ENCODE peak calls at places on chromosomes 7 and 10, in five cellular contexts. Z, T, I, U and K are unnamed samples.

GRCh38 chr7:89238156-89238555 is 442.6 kb upstream of the TEX47 start:
- DNase-seq in Z (no peak), U (no peak), I (peak), T (no peak), K (peak)

GRCh38 chr10:49408437-49409306 is 12.8 kb upstream of the DRGX start:
- DNase-seq in U (no peak), T (peak), Z (no peak), I (peak), K (no peak)

GRCh38 chr7:22420973-22421635 is 64.2 kb upstream of the RAPGEF5 start:
- DNase-seq in T (no peak), Z (no peak), U (no peak), I (no peak), K (no peak)

GRCh38 chr7:10648289-10648688 is 325.4 kb upstream of the PHF14 start:
- DNase-seq in T (no peak), U (no peak), I (no peak), Z (no peak), K (no peak)

GRCh38 chr7:24877790-24878311 is 102.1 kb downstream of the OSBPL3 start:
- DNase-seq in T (peak), U (no peak), Z (no peak), I (peak), K (peak)

GRCh38 chr7:116809636-116810266 is 52.6 kb upstream of the CAPZA2 start:
- DNase-seq in U (peak), I (peak), T (peak), Z (peak), K (peak)

GRCh38 chr7:114711244-114711643 is 210.7 kb upstream of the MDFIC start:
- DNase-seq in I (no peak), T (no peak), Z (no peak), U (no peak), K (peak)

GRCh38 chr7:144391823-144392255 is 11.7 kb downstream of the NOBOX start:
- DNase-seq in I (peak), Z (peak), T (peak), U (peak), K (peak)

GRCh38 chr7:29987821-29988317 is 1.7 kb downstream of the SCRN1 start:
- DNase-seq in T (peak), U (peak), I (peak), Z (peak), K (peak)

GRCh38 chr7:126755381-126755780 is 497.4 kb downstream of the GRM8 start:
- DNase-seq in Z (no peak), I (no peak), T (no peak), U (no peak), K (no peak)

GRCh38 chr7:988426-988911 is 5.5 kb downstream of the CYP2W1 start:
- DNase-seq in I (no peak), Z (no peak), U (peak), T (peak), K (peak)

GRCh38 chr7:31663072-31663471 is 23.9 kb upstream of the PPP1R17 start:
- DNase-seq in U (no peak), I (no peak), T (no peak), Z (peak), K (no peak)

GRCh38 chr10:65394898-65395297 is 1530.9 kb upstream of the LRRTM3 start:
- DNase-seq in I (no peak), U (no peak), T (peak), Z (no peak), K (peak)

GRCh38 chr7:135653285-135654080 is 8.8 kb upstream of the STMP1 start:
- DNase-seq in Z (no peak), T (no peak), U (no peak), I (no peak), K (no peak)

GRCh38 chr7:94612253-94612652 is 43.7 kb downstream of the SGCE start:
- DNase-seq in I (no peak), U (no peak), Z (no peak), T (no peak), K (no peak)

GRCh38 chr7:81851413-81851812 is 81.6 kb upstream of the HGF start:
- DNase-seq in T (no peak), Z (no peak), U (no peak), I (no peak), K (no peak)

GRCh38 chr7:81839708-81840359 is 70.0 kb upstream of the HGF start:
- DNase-seq in U (no peak), Z (no peak), T (no peak), I (no peak), K (no peak)

GRCh38 chr7:81842361-81842760 is 72.5 kb upstream of the HGF start:
- DNase-seq in I (no peak), Z (peak), U (peak), T (no peak), K (no peak)

GRCh38 chr7:81846398-81846797 is 76.6 kb upstream of the HGF start:
- DNase-seq in T (peak), U (peak), Z (no peak), I (peak), K (peak)

DNA sequence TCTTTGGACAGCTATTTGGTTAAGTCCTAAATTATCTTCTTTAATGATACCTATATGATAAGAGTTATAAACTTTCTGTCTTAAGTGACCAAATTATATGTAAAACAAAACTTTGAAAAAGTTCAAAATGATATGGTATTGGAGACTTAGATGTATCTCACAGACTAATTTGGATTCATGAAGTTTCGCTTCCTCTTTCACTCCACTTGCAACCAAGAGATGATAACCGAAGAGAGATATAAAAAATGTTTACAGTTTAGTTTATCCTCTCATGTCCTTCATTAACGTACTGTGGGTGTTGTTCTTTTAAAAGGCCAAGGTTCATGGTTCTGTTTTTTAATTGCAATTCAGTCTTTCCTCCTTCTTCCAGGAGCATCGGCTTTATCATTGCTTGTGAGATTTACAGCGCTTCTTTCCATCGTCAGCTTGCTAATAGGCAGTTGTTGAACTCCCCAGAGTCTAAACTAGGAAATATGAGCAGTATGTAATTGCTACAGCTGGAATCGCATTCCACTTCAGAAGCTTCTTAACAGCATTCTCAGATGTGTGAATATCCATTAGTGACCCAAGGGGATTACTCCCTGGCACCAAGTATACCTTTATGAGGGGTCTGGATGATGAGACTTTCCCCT is 75.9 kb upstream of the HGF start:
- DNase-seq in T (peak), I (peak), U (peak), Z (no peak), K (no peak)
- H3K4me3 ChIP-seq in T (no peak), I (no peak), U (no peak), Z (no peak), K (no peak)

GRCh38 chr10:7872041-7872442 is 53.7 kb downstream of the TAF3 start:
- DNase-seq in Z (peak), I (peak), T (no peak), U (peak), K (peak)
- H3K4me3 ChIP-seq in Z (no peak), I (peak), T (peak), U (peak), K (peak)

DNA sequence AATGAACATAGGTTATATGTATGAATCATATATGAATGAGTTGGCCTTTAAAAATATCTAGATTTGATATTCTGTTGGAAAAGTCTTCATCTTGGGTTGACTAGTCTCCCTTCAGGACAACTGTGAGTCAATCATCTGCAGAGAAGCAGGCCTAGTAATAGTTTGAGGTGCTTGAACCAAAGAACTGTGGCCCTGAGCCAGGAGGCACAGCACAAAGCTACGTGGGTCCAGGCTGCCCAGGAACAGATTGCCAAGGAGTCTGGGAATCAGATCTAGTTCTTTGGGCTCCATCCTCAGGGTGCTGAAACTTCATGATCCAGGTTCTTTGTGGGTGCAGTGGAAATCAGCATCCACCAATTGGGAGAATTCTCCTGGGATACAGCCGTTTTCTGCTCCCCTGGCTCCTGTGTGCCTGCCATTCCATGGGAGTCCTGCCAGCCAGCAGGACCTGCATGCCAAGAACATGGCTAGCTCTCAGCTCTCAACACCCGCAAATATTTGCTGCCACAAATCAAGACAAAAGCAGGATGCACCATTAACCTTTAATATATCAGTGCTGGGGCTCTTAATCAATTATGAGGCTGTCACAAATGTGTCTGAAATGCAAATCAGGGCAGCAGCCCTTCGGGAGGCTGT is 709.0 kb downstream of the GRID1 start:
- DNase-seq in U (no peak), T (no peak), Z (no peak), I (no peak), K (no peak)
- H3K4me3 ChIP-seq in U (no peak), T (no peak), Z (no peak), I (no peak), K (no peak)

GRCh38 chr7:2965745-2966270 is 77.9 kb downstream of the CARD11 start:
- DNase-seq in Z (no peak), I (no peak), U (no peak), T (no peak), K (no peak)

GRCh38 chr7:2962860-2963259 is 80.8 kb downstream of the CARD11 start:
- DNase-seq in Z (no peak), U (no peak), T (no peak), I (no peak), K (no peak)

GRCh38 chr7:2967238-2967637 is 76.4 kb downstream of the CARD11 start:
- DNase-seq in I (no peak), Z (no peak), T (no peak), U (no peak), K (no peak)

GRCh38 chr7:2966466-2967078 is 77.1 kb downstream of the CARD11 start:
- DNase-seq in Z (no peak), T (no peak), I (no peak), U (no peak), K (no peak)

DNA sequence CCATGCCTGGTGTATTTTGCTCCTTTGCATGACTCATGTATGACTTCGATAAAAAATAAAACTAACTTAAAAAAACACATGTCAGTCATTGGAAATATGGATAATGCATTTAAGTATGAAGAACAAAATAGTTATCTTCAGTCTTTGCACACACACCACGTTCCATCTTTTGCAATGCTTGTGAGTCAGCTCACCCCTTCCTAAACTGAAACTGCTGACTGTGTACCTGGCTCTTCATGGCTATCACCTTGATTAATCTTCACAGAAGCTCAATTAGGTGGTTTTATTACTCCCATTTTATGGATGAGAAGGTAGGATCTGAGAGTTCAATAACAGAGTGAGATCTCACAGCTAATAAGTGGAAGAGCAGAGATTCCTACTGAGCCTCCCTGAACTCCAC is 79.5 kb downstream of the CARD11 start:
- DNase-seq in T (no peak), U (no peak), Z (no peak), I (no peak), K (no peak)
- H3K4me3 ChIP-seq in T (no peak), U (no peak), Z (no peak), I (no peak), K (no peak)

GRCh38 chr7:105639677-105640493 is 58.6 kb upstream of the EFCAB10 start:
- DNase-seq in I (no peak), T (no peak), U (no peak), Z (peak), K (no peak)

GRCh38 chr7:105638942-105639495 is 57.7 kb upstream of the EFCAB10 start:
- DNase-seq in Z (peak), T (no peak), U (peak), I (no peak), K (peak)

GRCh38 chr7:105637755-105638154 is 56.5 kb upstream of the EFCAB10 start:
- DNase-seq in Z (no peak), I (no peak), U (no peak), T (no peak), K (no peak)

GRCh38 chr7:105636982-105637381 is 55.7 kb upstream of the EFCAB10 start:
- DNase-seq in U (no peak), Z (no peak), I (no peak), T (no peak), K (no peak)

DNA sequence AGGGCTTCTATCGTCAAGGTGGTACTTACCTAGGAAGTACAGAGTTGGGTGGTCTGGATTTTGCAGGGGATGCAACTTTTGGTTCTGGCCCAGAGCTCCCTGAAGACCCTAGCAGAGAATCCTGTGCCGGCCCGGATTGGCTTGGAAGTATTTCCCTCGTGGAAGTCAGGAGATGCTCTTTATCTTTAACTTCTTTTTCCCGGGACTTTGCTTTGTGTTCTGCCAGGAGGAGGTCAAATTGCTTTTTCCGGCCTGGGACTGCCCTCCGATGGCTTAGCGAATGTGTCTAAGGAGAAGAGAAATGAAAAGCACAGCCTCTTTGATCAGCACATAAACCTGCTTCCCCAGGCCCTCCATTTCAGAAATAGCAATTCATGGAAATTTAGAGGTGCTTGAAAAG is 57.0 kb upstream of the EFCAB10 start:
- DNase-seq in Z (peak), I (no peak), U (no peak), T (no peak), K (no peak)
- H3K4me3 ChIP-seq in Z (peak), I (no peak), U (no peak), T (no peak), K (no peak)

DNA sequence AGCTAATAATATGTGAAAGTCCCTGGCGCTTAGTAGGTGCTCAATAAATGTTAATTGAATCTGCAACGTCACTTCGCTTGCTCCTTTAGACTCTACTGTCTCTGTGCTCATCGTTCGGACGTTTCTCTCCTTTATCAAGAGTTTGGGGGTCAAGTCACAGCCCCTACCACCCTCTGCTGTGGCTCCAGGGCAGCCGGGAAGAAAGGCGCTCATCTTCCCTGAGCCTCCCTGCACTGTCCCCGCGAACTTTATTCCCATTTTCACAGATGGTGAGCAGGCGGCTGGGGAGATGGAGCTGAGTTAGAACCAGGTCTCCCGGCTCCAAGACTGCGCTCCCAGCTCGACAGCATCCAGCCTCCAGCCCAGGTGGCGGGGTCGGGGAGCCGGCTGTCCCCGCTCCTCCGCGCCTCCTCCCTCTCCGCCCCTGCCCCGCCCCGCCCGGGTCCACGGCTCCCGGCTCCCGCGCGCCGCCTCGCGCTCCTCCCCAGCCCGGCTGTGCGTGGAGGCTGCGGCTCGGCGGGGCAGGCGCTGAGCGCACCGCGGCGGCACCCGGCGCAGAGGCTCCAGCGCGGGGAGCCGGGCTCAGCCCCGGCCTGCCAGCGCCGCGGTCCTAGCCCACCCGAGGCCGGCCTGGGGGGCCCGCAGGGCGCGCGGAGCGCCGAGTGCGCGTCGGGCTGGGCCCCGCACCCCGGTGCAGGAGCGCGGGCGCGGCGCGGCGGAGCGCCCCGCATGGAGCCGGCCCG is at the start of gene CLEC2L:
- DNase-seq in U (peak), Z (peak), I (no peak), T (no peak), K (no peak)
- H3K4me3 ChIP-seq in U (no peak), Z (peak), I (peak), T (no peak), K (no peak)

DNA sequence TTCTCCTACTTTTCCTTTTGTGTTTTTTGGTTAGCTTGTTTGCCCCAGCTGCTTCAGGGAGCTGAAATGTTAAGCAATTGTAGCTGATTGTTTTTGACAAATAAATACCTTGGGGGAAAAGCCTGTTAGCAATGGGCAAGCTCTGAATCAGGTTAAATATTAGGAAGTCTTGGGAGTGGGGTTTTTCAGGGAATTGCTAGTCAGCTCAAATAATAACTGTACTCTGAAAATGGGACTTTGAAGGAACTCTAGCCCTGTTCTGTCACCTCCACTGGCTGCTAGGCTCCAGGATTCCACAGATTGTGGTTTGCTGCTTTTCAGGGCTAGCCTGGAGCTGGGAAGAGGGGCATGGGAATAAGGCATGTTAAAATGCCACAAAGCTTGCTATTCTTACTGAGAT is 39.5 kb downstream of the ADK start:
- DNase-seq in I (no peak), U (no peak), Z (no peak), T (peak), K (no peak)
- H3K4me3 ChIP-seq in I (peak), U (no peak), Z (no peak), T (no peak), K (no peak)

GRCh38 chr10:8437896-8438295 is 383.4 kb downstream of the GATA3 start:
- DNase-seq in Z (no peak), T (no peak), U (no peak), I (no peak), K (no peak)

GRCh38 chr10:8439040-8439439 is 384.6 kb downstream of the GATA3 start:
- DNase-seq in T (no peak), I (no peak), Z (peak), U (no peak), K (no peak)

GRCh38 chr10:8435186-8436055 is 380.9 kb downstream of the GATA3 start:
- DNase-seq in Z (no peak), T (no peak), U (no peak), I (no peak), K (no peak)

GRCh38 chr10:8438603-8439002 is 384.1 kb downstream of the GATA3 start:
- DNase-seq in Z (no peak), T (no peak), U (no peak), I (no peak), K (no peak)
- H3K4me3 ChIP-seq in Z (no peak), T (no peak), U (no peak), I (no peak), K (no peak)

GRCh38 chr10:13708256-13708990 is 121.7 kb downstream of the PRPF18 start:
- DNase-seq in Z (peak), I (peak), T (no peak), U (peak), K (peak)
- H3K4me3 ChIP-seq in Z (peak), I (peak), T (peak), U (peak), K (peak)

DNA sequence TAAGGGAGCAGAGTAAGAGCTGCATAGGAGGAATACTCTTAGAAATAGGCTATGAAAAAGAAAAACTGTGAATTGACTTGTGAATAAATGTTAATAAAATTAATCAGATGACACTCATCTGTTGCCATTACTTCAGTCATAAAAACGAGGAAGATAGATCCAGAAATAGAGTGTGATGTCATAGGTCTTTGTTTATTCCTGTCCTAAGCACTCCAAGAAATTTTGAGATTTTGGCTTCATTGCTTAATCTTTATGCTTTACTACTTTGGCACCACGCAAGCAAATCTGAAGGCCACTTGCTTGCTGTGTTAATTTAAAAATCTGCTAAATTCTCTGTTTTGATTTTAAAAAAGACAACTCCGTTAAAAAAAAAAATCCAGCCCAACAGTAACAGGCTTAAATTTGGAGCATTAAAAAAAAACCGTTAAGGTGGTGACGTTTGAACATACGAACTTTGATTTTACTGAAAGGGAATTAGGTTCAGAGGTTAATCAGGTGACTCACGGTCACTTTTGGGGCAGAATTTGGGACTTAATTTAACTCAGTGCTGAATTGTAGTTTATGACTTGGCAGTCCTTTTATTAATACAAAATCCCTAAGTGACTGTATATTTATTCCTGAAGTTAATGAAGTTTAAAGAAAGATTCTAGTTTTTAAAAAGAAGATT is 3.4 kb downstream of the IFRD1 start:
- DNase-seq in T (peak), I (peak), Z (no peak), U (no peak), K (peak)
- H3K4me3 ChIP-seq in T (no peak), I (peak), Z (peak), U (peak), K (no peak)